ENCODE peak calls at places on chromosomes 2 and 18, in ten cellular contexts. U is astrocyte, R is GM13976, N is fibroblast of lung, T is WTC11, M is thoracic aorta, Q is keratinocyte, W is HL-60, Y is breast epithelium, D is spleen. F is an unnamed sample.

GRCh38 chr2:28991021-28991420 is 9.9 kb downstream of the TOGARAM2 start:
- DNase-seq in U (peak; percentile 55), R (no peak), N (peak; percentile 77), T (no peak), M (no peak), Q (no peak), W (no peak), Y (no peak), D (no peak), F (no peak)

GRCh38 chr2:151753540-151753939 is 19.3 kb upstream of the NEB start:
- DNase-seq in U (no peak), R (no peak), N (no peak), T (no peak), M (no peak), Q (no peak), W (no peak), Y (no peak), D (no peak), F (no peak)

GRCh38 chr18:62935994-62936393 is 220.7 kb downstream of the PHLPP1 start:
- DNase-seq in U (no peak), R (no peak), N (no peak), T (no peak), M (no peak), Q (no peak), W (no peak), Y (no peak), D (no peak), F (no peak)

GRCh38 chr2:127632592-127633489 is 13.1 kb upstream of the GPR17 start:
- DNase-seq in U (no peak), R (peak; percentile 79), N (no peak), T (no peak), M (no peak), Q (no peak), W (peak; percentile 58), Y (no peak), D (peak; percentile 92), F (peak; percentile 74)

GRCh38 chr2:235460548-235461047 is 33.2 kb upstream of the AGAP1 start:
- DNase-seq in U (no peak), R (no peak), N (no peak), T (no peak), M (no peak), Q (no peak), W (no peak), Y (no peak), D (no peak), F (no peak)

GRCh38 chr2:230976671-230977171 is 19.2 kb upstream of the SPATA3 start:
- DNase-seq in U (no peak), R (no peak), N (no peak), T (no peak), M (no peak), Q (no peak), W (no peak), Y (no peak), D (no peak), F (no peak)

GRCh38 chr2:75481041-75481836 is 79.5 kb downstream of the EVA1A start:
- DNase-seq in U (no peak), R (no peak), N (peak; percentile 39), T (no peak), M (no peak), Q (no peak), W (no peak), Y (no peak), D (no peak), F (no peak)

GRCh38 chr2:230985519-230986231 is 10.2 kb upstream of the SPATA3 start:
- DNase-seq in U (no peak), R (no peak), N (no peak), T (no peak), M (no peak), Q (no peak), W (no peak), Y (no peak), D (no peak), F (no peak)

GRCh38 chr2:119218478-119219064 is 5.1 kb upstream of the STEAP3 start:
- DNase-seq in U (peak; percentile 27), R (no peak), N (peak; percentile 81), T (no peak), M (no peak), Q (no peak), W (peak; percentile 63), Y (no peak), D (peak; percentile 48), F (no peak)

GRCh38 chr2:121721926-121722325 is 14.7 kb downstream of the NIFK start:
- DNase-seq in U (peak; percentile 78), R (no peak), N (peak; percentile 78), T (no peak), M (no peak), Q (no peak), W (no peak), Y (no peak), D (no peak), F (no peak)

GRCh38 chr2:233446121-233446520 is 91.8 kb downstream of the DGKD start:
- DNase-seq in U (no peak), R (no peak), N (no peak), T (no peak), M (no peak), Q (no peak), W (no peak), Y (no peak), D (peak; percentile 6), F (no peak)

GRCh38 chr2:110994250-110994961 is 126.3 kb upstream of the BCL2L11 start:
- DNase-seq in U (no peak), R (no peak), N (peak; percentile 17), T (no peak), M (no peak), Q (no peak), W (peak; percentile 90), Y (no peak), D (no peak), F (no peak)

GRCh38 chr18:49648811-49649210 is 87.0 kb downstream of the LIPG start:
- DNase-seq in U (no peak), R (no peak), N (no peak), T (no peak), M (no peak), Q (no peak), W (no peak), Y (no peak), D (peak; percentile 6), F (no peak)
- TF ChIP-seq CTCF in U (no peak), R (no peak), N (no peak), T (no peak), M (no peak), Q (peak; percentile 46), W (peak; percentile 18), Y (no peak), D (no peak), F (no peak)

GRCh38 chr2:77428946-77429345 is 93.2 kb downstream of the LRRTM4 start:
- DNase-seq in U (no peak), R (no peak), N (no peak), T (no peak), M (no peak), Q (no peak), W (no peak), Y (no peak), D (no peak), F (no peak)

DNA sequence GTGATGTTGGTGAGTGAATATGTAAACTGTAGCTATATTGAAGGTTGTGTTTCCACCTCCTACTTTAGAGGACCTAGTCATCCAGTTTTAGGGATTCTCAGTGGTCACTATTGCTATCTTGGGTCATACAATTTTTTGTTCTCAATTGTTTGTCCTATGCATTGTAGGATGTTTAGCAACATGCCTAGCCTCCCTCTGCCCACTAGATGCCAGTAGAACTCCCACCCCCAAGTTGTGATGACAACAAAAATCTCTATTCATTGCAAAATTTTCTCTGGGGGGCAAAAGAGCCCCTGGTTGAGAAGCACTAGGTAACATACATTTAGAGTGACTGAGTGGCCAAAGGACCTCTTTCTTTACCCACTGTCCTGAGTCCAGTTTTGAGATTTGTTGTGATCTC is 87.3 kb downstream of the LRRTM4 start:
- DNase-seq in U (no peak), R (no peak), N (no peak), T (peak; percentile 12), M (no peak), Q (no peak), W (no peak), Y (no peak), D (no peak), F (no peak)
- TF ChIP-seq CTCF in U (no peak), R (no peak), N (peak; percentile 4), T (no peak), M (no peak), Q (no peak), W (no peak), Y (no peak), D (no peak), F (no peak)

DNA sequence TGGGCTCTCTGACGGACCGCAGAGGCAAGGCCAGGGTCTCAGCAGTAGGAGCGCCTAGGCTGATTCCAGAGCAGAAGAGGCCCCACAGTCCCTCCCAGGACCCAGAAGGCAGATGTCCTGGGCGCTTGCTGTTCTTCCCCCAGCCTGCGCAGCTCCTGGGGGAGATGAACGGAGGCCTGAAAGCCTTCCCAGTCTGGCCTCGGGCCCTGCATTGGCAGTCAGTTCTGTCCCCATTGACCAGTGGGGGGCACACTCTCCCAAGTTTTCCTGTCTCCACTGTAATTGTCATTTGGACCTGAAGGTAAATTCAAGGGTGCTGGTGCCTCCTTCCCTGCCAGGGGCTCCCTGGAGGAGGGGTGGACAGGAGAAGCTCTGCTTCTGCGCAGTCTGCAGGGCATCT is 345.7 kb downstream of the CYP26B1 start:
- DNase-seq in U (peak; percentile 20), R (no peak), N (peak; percentile 50), T (peak; percentile 88), M (no peak), Q (no peak), W (peak; percentile 24), Y (no peak), D (no peak), F (no peak)
- TF ChIP-seq CTCF in U (peak; percentile 36), R (no peak), N (peak; percentile 60), T (peak; percentile 50), M (peak; percentile 84), Q (peak; percentile 66), W (peak; percentile 6), Y (no peak), D (peak; percentile 12), F (peak; percentile 14)

GRCh38 chr2:227817940-227818568 is 4.4 kb downstream of the CCL20 start:
- DNase-seq in U (peak; percentile 100), R (no peak), N (peak; percentile 100), T (peak; percentile 15), M (peak; percentile 100), Q (peak; percentile 100), W (peak; percentile 97), Y (peak; percentile 59), D (peak; percentile 83), F (no peak)
- TF ChIP-seq CTCF in U (no peak), R (no peak), N (no peak), T (no peak), M (peak; percentile 30), Q (no peak), W (no peak), Y (no peak), D (no peak), F (no peak)

F was measured in GM20000.